ENCODE peak calls at places on chromosomes 2 and 18, in eight cellular contexts. One of them, this sample, is unnamed. For H3K36me3, the result is how much of the 10 kb centered on the place peaks cover.

GRCh38 chr2:160207804-160208661 is 8.0 kb upstream of the ITGB6 start:
- DNase-seq in GM23248: peak
- DNase-seq in MM.1S: no peak
- DNase-seq in hepatocyte: peak
- DNase-seq in OCI-LY7: no peak
- DNase-seq in PC-3: peak
- DNase-seq in GM23338: no peak
- DNase-seq in HCT116: peak
- DNase-seq in this sample: peak

GRCh38 chr2:241994086-241994485 is 124.6 kb downstream of the RTP5 start:
- DNase-seq in GM23248: no peak
- DNase-seq in MM.1S: no peak
- DNase-seq in hepatocyte: no peak
- DNase-seq in OCI-LY7: no peak
- DNase-seq in PC-3: no peak
- DNase-seq in GM23338: no peak
- DNase-seq in HCT116: no peak
- DNase-seq in this sample: no peak

GRCh38 chr2:185374878-185375277 is 363.7 kb upstream of the FSIP2 start:
- DNase-seq in GM23248: no peak
- DNase-seq in MM.1S: no peak
- DNase-seq in hepatocyte: no peak
- DNase-seq in OCI-LY7: no peak
- DNase-seq in PC-3: peak
- DNase-seq in GM23338: no peak
- DNase-seq in HCT116: no peak
- DNase-seq in this sample: no peak

GRCh38 chr2:126664234-126664633 is 8.3 kb downstream of the GYPC start:
- DNase-seq in GM23248: no peak
- DNase-seq in MM.1S: peak
- DNase-seq in hepatocyte: no peak
- DNase-seq in OCI-LY7: peak
- DNase-seq in PC-3: no peak
- DNase-seq in GM23338: no peak
- DNase-seq in HCT116: no peak
- DNase-seq in this sample: no peak

GRCh38 chr2:20509766-20510490 is 63.1 kb downstream of the RHOB start:
- DNase-seq in GM23248: peak
- DNase-seq in MM.1S: peak
- DNase-seq in hepatocyte: peak
- DNase-seq in OCI-LY7: no peak
- DNase-seq in PC-3: no peak
- DNase-seq in GM23338: peak
- DNase-seq in HCT116: peak
- DNase-seq in this sample: peak

GRCh38 chr2:54471221-54471711 is 15.1 kb downstream of the SPTBN1 start:
- DNase-seq in GM23248: peak
- DNase-seq in MM.1S: no peak
- DNase-seq in hepatocyte: peak
- DNase-seq in OCI-LY7: peak
- DNase-seq in PC-3: peak
- DNase-seq in GM23338: no peak
- DNase-seq in HCT116: no peak
- DNase-seq in this sample: no peak

GRCh38 chr2:229873123-229873581 is 48.7 kb downstream of the TRIP12 start:
- DNase-seq in GM23248: no peak
- DNase-seq in MM.1S: no peak
- DNase-seq in hepatocyte: no peak
- DNase-seq in OCI-LY7: no peak
- DNase-seq in PC-3: no peak
- DNase-seq in GM23338: no peak
- DNase-seq in HCT116: no peak
- DNase-seq in this sample: no peak

GRCh38 chr2:27977623-27978312 is 87.2 kb downstream of the BABAM2 start:
- DNase-seq in GM23248: peak
- DNase-seq in MM.1S: no peak
- DNase-seq in hepatocyte: no peak
- DNase-seq in OCI-LY7: no peak
- DNase-seq in PC-3: peak
- DNase-seq in GM23338: no peak
- DNase-seq in HCT116: peak
- DNase-seq in this sample: no peak

GRCh38 chr18:33210575-33211189 is 229.8 kb downstream of the CCDC178 start:
- DNase-seq in GM23248: peak
- DNase-seq in MM.1S: peak
- DNase-seq in hepatocyte: peak
- DNase-seq in OCI-LY7: peak
- DNase-seq in PC-3: peak
- DNase-seq in GM23338: peak
- DNase-seq in HCT116: no peak
- DNase-seq in this sample: peak

GRCh38 chr18:9746958-9747357 is 38.9 kb downstream of the RAB31 start:
- DNase-seq in GM23248: peak
- DNase-seq in MM.1S: no peak
- DNase-seq in hepatocyte: no peak
- DNase-seq in OCI-LY7: no peak
- DNase-seq in PC-3: peak
- DNase-seq in GM23338: no peak
- DNase-seq in HCT116: no peak
- DNase-seq in this sample: no peak

GRCh38 chr2:224401641-224402342 is at the start of gene FAM124B:
- DNase-seq in GM23248: peak
- DNase-seq in MM.1S: no peak
- DNase-seq in hepatocyte: peak
- DNase-seq in OCI-LY7: no peak
- DNase-seq in PC-3: no peak
- DNase-seq in GM23338: peak
- DNase-seq in HCT116: no peak
- DNase-seq in this sample: no peak

GRCh38 chr2:23404426-23404825 is 19.4 kb downstream of the KLHL29 start:
- DNase-seq in GM23248: peak
- DNase-seq in MM.1S: no peak
- DNase-seq in hepatocyte: peak
- DNase-seq in OCI-LY7: peak
- DNase-seq in PC-3: peak
- DNase-seq in GM23338: peak
- DNase-seq in HCT116: no peak
- DNase-seq in this sample: peak

GRCh38 chr2:98509542-98510321 is 65.1 kb downstream of the INPP4A start:
- DNase-seq in GM23248: no peak
- DNase-seq in MM.1S: no peak
- DNase-seq in hepatocyte: no peak
- DNase-seq in OCI-LY7: no peak
- DNase-seq in PC-3: no peak
- DNase-seq in GM23338: no peak
- DNase-seq in HCT116: no peak
- DNase-seq in this sample: no peak

DNA sequence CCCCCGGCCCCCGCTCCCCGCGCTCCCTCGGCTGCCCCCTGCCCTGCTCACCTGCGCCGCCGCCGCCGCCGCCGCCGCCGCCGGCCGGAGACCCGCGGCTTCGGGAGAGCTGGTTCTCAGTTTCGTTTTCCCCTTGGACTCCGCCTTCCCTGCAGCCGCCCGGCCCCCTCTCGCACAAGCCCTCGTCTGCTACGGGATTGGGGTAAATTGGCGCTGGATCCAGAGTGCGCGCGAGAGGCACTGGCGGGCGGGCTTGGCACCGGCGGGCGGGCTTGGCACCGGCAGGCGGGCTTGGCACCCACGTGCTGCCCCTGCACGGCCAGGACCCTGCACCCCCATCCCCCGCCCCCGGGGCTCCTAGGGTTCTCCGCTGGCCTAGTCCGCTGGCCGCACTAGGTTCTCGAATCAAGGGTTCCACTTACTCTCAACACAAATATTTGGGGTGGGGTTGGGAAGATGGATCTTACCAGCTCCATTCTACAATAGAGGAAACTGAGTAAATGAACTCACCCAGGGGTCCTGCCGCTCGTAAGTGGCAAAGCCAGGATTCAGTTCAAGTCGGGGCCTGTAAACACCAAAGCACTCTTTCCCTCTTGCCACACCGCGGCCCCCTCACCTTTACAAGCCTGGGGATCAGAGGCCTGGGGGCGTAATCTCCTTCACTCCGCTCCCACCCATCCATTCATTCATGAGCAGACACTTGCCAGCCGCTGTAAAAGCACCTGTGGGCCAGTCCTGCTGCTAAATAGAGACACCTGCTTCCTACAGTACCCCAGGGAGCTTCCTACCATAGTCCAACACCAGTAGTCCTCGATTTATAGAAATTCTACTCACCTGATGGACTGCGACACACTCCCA is at the start of gene EIF2AK2:
- DNase-seq in GM23248: peak
- DNase-seq in MM.1S: peak
- DNase-seq in hepatocyte: peak
- DNase-seq in OCI-LY7: peak
- DNase-seq in PC-3: peak
- DNase-seq in GM23338: peak
- DNase-seq in HCT116: peak
- DNase-seq in this sample: peak
- TF ChIP-seq EZH2phosphoT487 in GM23248: no peak
- TF ChIP-seq EZH2phosphoT487 in MM.1S: no peak
- TF ChIP-seq EZH2phosphoT487 in hepatocyte: no peak
- TF ChIP-seq EZH2phosphoT487 in OCI-LY7: no peak
- TF ChIP-seq EZH2phosphoT487 in PC-3: no peak
- TF ChIP-seq EZH2phosphoT487 in GM23338: no peak
- TF ChIP-seq EZH2phosphoT487 in HCT116: no peak
- TF ChIP-seq EZH2phosphoT487 in this sample: no peak

DNA sequence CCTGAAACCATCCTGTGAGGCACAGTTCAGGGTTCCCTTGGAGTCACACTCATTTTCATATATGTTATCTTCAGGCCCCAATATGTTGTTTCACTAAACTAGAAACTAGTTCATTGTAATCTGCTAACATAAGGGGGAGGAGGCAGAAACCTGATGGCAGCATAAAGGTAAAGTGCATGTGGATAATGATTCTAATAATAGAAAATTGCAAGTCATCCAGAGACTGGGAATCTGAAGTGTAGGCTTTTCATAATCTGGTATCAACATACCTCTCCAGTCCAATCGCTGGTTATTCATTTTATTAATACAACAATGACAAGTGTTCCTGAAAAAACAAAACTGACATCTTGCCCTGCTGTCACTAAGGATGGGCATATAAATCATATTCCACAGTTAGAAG is 326.3 kb upstream of the ZNF804A start:
- DNase-seq in GM23248: no peak
- DNase-seq in MM.1S: no peak
- DNase-seq in hepatocyte: no peak
- DNase-seq in OCI-LY7: no peak
- DNase-seq in PC-3: no peak
- DNase-seq in GM23338: no peak
- DNase-seq in HCT116: no peak
- DNase-seq in this sample: no peak
- H3K27ac ChIP-seq in GM23248: no peak
- H3K27ac ChIP-seq in MM.1S: no peak
- H3K27ac ChIP-seq in hepatocyte: no peak
- H3K27ac ChIP-seq in OCI-LY7: no peak
- H3K27ac ChIP-seq in PC-3: no peak
- H3K27ac ChIP-seq in GM23338: no peak
- H3K27ac ChIP-seq in HCT116: no peak
- H3K27ac ChIP-seq in this sample: no peak

GRCh38 chr2:238489431-238489830 is 62.7 kb downstream of the ASB1 start:
- DNase-seq in GM23248: no peak
- DNase-seq in MM.1S: no peak
- DNase-seq in hepatocyte: no peak
- DNase-seq in OCI-LY7: no peak
- DNase-seq in PC-3: no peak
- DNase-seq in GM23338: no peak
- DNase-seq in HCT116: no peak
- DNase-seq in this sample: no peak

GRCh38 chr2:238487652-238488346 is 61.1 kb downstream of the ASB1 start:
- DNase-seq in GM23248: no peak
- DNase-seq in MM.1S: no peak
- DNase-seq in hepatocyte: no peak
- DNase-seq in OCI-LY7: no peak
- DNase-seq in PC-3: no peak
- DNase-seq in GM23338: no peak
- DNase-seq in HCT116: no peak
- DNase-seq in this sample: no peak

GRCh38 chr2:238487134-238487533 is 60.4 kb downstream of the ASB1 start:
- DNase-seq in GM23248: no peak
- DNase-seq in MM.1S: no peak
- DNase-seq in hepatocyte: no peak
- DNase-seq in OCI-LY7: no peak
- DNase-seq in PC-3: no peak
- DNase-seq in GM23338: no peak
- DNase-seq in HCT116: no peak
- DNase-seq in this sample: no peak

GRCh38 chr2:238488347-238488826 is 61.7 kb downstream of the ASB1 start:
- DNase-seq in GM23248: no peak
- DNase-seq in MM.1S: no peak
- DNase-seq in hepatocyte: no peak
- DNase-seq in OCI-LY7: no peak
- DNase-seq in PC-3: no peak
- DNase-seq in GM23338: no peak
- DNase-seq in HCT116: no peak
- DNase-seq in this sample: no peak

DNA sequence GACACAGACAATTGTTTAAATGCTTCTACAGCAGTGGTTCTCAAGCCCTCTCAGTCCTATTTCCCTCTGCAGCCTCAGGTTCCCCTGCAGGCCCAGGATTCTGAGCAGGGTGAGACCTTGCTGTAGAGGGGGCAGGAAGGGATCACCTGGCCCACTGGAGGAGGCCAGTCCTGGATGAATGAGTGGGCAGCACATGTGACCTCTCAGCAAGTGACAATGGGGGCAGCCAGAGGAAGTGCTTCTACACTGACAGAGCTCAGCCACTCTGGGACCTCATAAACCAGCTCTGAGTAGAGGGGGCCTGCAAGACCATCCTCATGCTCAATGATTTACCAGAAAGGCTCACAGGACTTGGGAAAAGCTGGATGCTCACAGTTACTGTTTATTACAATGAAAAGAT is 63.2 kb downstream of the ASB1 start:
- DNase-seq in GM23248: no peak
- DNase-seq in MM.1S: no peak
- DNase-seq in hepatocyte: no peak
- DNase-seq in OCI-LY7: no peak
- DNase-seq in PC-3: no peak
- DNase-seq in GM23338: no peak
- DNase-seq in HCT116: no peak
- DNase-seq in this sample: no peak
- H3K36me3 ChIP-seq in GM23248: under half
- H3K36me3 ChIP-seq in MM.1S: under half
- H3K36me3 ChIP-seq in hepatocyte: under half
- H3K36me3 ChIP-seq in OCI-LY7: under half
- H3K36me3 ChIP-seq in PC-3: under half
- H3K36me3 ChIP-seq in GM23338: under half
- H3K36me3 ChIP-seq in HCT116: under half
- H3K36me3 ChIP-seq in this sample: under half

GRCh38 chr2:231709636-231709980 is 1.3 kb downstream of the PTMA start:
- DNase-seq in GM23248: peak
- DNase-seq in MM.1S: no peak
- DNase-seq in hepatocyte: peak
- DNase-seq in OCI-LY7: peak
- DNase-seq in PC-3: no peak
- DNase-seq in GM23338: no peak
- DNase-seq in HCT116: no peak
- DNase-seq in this sample: peak
- TF ChIP-seq EZH2phosphoT487 in GM23248: no peak
- TF ChIP-seq EZH2phosphoT487 in MM.1S: no peak
- TF ChIP-seq EZH2phosphoT487 in hepatocyte: no peak
- TF ChIP-seq EZH2phosphoT487 in OCI-LY7: no peak
- TF ChIP-seq EZH2phosphoT487 in PC-3: no peak
- TF ChIP-seq EZH2phosphoT487 in GM23338: no peak
- TF ChIP-seq EZH2phosphoT487 in HCT116: no peak
- TF ChIP-seq EZH2phosphoT487 in this sample: no peak

This sample was measured in neural progenitor cell.